ENCODE peak calls at places on chromosomes 3 and 15, in seven cellular contexts. One of them, this sample, is unnamed.

GRCh38 chr3:139619484-139619883 is 58.3 kb downstream of the NMNAT3 start:
- DNase-seq in OCI-LY7: no peak
- DNase-seq in SK-N-SH: no peak
- DNase-seq in MM.1S: no peak
- DNase-seq in GM23338: no peak
- DNase-seq in neural progenitor cell: no peak
- DNase-seq in hepatocyte: no peak
- DNase-seq in this sample: no peak

GRCh38 chr3:86937306-86937791 is 53.6 kb downstream of the VGLL3 start:
- DNase-seq in OCI-LY7: no peak
- DNase-seq in SK-N-SH: no peak
- DNase-seq in MM.1S: no peak
- DNase-seq in GM23338: no peak
- DNase-seq in neural progenitor cell: no peak
- DNase-seq in hepatocyte: peak; percentile 38
- DNase-seq in this sample: peak; percentile 93

GRCh38 chr15:41653760-41654159 is 6.4 kb upstream of the MGA start:
- DNase-seq in OCI-LY7: no peak
- DNase-seq in SK-N-SH: no peak
- DNase-seq in MM.1S: no peak
- DNase-seq in GM23338: no peak
- DNase-seq in neural progenitor cell: no peak
- DNase-seq in hepatocyte: no peak
- DNase-seq in this sample: no peak

GRCh38 chr3:42701371-42702065 is 1.1 kb downstream of the HHATL start:
- DNase-seq in OCI-LY7: peak; percentile 27
- DNase-seq in SK-N-SH: peak; percentile 58
- DNase-seq in MM.1S: peak; percentile 65
- DNase-seq in GM23338: peak; percentile 89
- DNase-seq in neural progenitor cell: peak; percentile 90
- DNase-seq in hepatocyte: peak; percentile 76
- DNase-seq in this sample: peak; percentile 41

GRCh38 chr3:134039161-134039862 is 9.6 kb upstream of the SLCO2A1 start:
- DNase-seq in OCI-LY7: no peak
- DNase-seq in SK-N-SH: no peak
- DNase-seq in MM.1S: no peak
- DNase-seq in GM23338: peak; percentile 66
- DNase-seq in neural progenitor cell: no peak
- DNase-seq in hepatocyte: peak; percentile 82
- DNase-seq in this sample: peak; percentile 44

GRCh38 chr3:184523825-184524615 is 37.6 kb upstream of the EPHB3 start:
- DNase-seq in OCI-LY7: no peak
- DNase-seq in SK-N-SH: no peak
- DNase-seq in MM.1S: no peak
- DNase-seq in GM23338: peak; percentile 74
- DNase-seq in neural progenitor cell: peak; percentile 24
- DNase-seq in hepatocyte: peak; percentile 60
- DNase-seq in this sample: peak; percentile 87

GRCh38 chr15:42595641-42596240 is 20.3 kb downstream of the STARD9 start:
- DNase-seq in OCI-LY7: no peak
- DNase-seq in SK-N-SH: no peak
- DNase-seq in MM.1S: no peak
- DNase-seq in GM23338: no peak
- DNase-seq in neural progenitor cell: no peak
- DNase-seq in hepatocyte: peak; percentile 45
- DNase-seq in this sample: peak; percentile 16

GRCh38 chr3:15858547-15859506 is 61.0 kb upstream of the ANKRD28 start:
- DNase-seq in OCI-LY7: peak; percentile 91
- DNase-seq in SK-N-SH: peak; percentile 60
- DNase-seq in MM.1S: peak; percentile 93
- DNase-seq in GM23338: peak; percentile 86
- DNase-seq in neural progenitor cell: peak; percentile 60
- DNase-seq in hepatocyte: peak; percentile 70
- DNase-seq in this sample: peak; percentile 32

GRCh38 chr3:75192065-75192658 is 472.0 kb upstream of the FRG2C start:
- DNase-seq in OCI-LY7: peak; percentile 51
- DNase-seq in SK-N-SH: peak; percentile 28
- DNase-seq in MM.1S: peak; percentile 70
- DNase-seq in GM23338: peak; percentile 73
- DNase-seq in neural progenitor cell: peak; percentile 58
- DNase-seq in hepatocyte: peak; percentile 65
- DNase-seq in this sample: peak; percentile 55

GRCh38 chr15:31781261-31781660 is 249.1 kb upstream of the CHRNA7 start:
- DNase-seq in OCI-LY7: no peak
- DNase-seq in SK-N-SH: no peak
- DNase-seq in MM.1S: no peak
- DNase-seq in GM23338: no peak
- DNase-seq in neural progenitor cell: no peak
- DNase-seq in hepatocyte: no peak
- DNase-seq in this sample: no peak

DNA sequence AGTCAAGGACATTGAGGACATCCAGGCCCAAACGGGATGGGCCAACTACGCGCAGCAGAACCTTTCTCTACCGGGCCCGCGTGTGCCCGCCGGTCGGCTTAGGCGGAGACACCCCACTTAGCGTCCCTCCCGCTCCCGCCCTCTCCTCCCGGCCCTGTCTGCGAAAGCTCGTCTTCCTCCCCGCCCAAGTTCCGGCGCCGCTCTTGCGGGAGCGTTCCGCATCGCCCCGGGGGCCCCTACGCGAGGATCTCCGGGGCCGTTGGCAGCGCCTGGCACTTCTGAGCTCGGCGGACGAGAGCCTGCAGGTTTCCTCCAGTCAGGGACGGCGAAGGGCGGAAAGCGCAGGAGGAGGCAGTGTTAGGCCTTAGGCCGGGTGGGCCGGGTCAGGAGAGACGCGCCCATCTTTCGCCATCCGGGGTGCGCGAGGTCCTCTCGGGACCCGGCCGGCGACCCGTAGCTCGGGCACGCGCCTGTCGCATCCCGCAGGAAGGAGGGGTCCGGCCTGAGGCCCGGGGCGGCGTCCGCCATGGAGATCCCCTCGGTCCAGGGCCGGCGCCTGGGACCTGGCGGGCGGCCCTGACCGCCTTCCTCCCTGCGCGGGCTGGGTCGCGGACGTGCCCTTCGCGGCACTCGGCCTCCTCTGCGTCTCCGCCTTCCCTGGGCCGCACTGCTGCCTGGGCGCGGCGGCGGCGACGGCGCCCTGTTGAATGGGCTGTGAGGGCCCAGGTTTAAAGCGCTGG is at the start of gene FEM1B:
- DNase-seq in OCI-LY7: peak; percentile 90
- DNase-seq in SK-N-SH: peak; percentile 93
- DNase-seq in MM.1S: peak; percentile 90
- DNase-seq in GM23338: peak; percentile 94
- DNase-seq in neural progenitor cell: peak; percentile 95
- DNase-seq in hepatocyte: peak; percentile 95
- DNase-seq in this sample: peak; percentile 96
- TF ChIP-seq EZH2phosphoT487 in OCI-LY7: no peak
- TF ChIP-seq EZH2phosphoT487 in SK-N-SH: no peak
- TF ChIP-seq EZH2phosphoT487 in MM.1S: no peak
- TF ChIP-seq EZH2phosphoT487 in GM23338: no peak
- TF ChIP-seq EZH2phosphoT487 in neural progenitor cell: no peak
- TF ChIP-seq EZH2phosphoT487 in hepatocyte: no peak
- TF ChIP-seq EZH2phosphoT487 in this sample: no peak

DNA sequence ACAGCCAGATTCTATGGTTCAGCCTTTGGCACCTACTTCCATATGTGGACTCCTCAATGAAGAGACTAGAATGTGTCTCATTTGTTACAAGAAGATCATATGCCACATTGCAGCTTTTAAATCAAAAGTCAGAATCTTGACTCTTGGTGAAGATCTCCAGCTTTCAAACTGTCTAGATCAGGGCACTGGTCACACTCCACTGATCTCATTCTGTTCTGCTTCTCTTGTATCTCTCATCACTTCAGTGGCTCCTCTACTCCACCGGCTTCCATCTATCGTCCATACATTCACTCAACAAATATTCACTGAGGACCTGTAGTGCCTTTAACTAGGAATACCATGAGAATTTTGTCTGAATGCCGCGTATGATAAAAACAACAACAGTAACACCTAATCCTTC is 203.3 kb upstream of the LPP start:
- DNase-seq in OCI-LY7: peak; percentile 56
- DNase-seq in SK-N-SH: no peak
- DNase-seq in MM.1S: no peak
- DNase-seq in GM23338: no peak
- DNase-seq in neural progenitor cell: no peak
- DNase-seq in hepatocyte: no peak
- DNase-seq in this sample: no peak
- H3K4me3 ChIP-seq in OCI-LY7: no peak overlapping the region
- H3K4me3 ChIP-seq in SK-N-SH: no peak overlapping the region
- H3K4me3 ChIP-seq in MM.1S: no peak overlapping the region
- H3K4me3 ChIP-seq in GM23338: no peak overlapping the region
- H3K4me3 ChIP-seq in neural progenitor cell: no peak overlapping the region
- H3K4me3 ChIP-seq in hepatocyte: no peak overlapping the region
- H3K4me3 ChIP-seq in this sample: no peak overlapping the region

GRCh38 chr3:12628813-12629212 is 35.1 kb downstream of the RAF1 start:
- DNase-seq in OCI-LY7: no peak
- DNase-seq in SK-N-SH: no peak
- DNase-seq in MM.1S: no peak
- DNase-seq in GM23338: no peak
- DNase-seq in neural progenitor cell: no peak
- DNase-seq in hepatocyte: no peak
- DNase-seq in this sample: peak; percentile 17

GRCh38 chr3:12629560-12629959 is 34.4 kb downstream of the RAF1 start:
- DNase-seq in OCI-LY7: no peak
- DNase-seq in SK-N-SH: peak; percentile 71
- DNase-seq in MM.1S: no peak
- DNase-seq in GM23338: no peak
- DNase-seq in neural progenitor cell: no peak
- DNase-seq in hepatocyte: no peak
- DNase-seq in this sample: peak; percentile 65

GRCh38 chr3:12633108-12633507 is 30.8 kb downstream of the RAF1 start:
- DNase-seq in OCI-LY7: no peak
- DNase-seq in SK-N-SH: no peak
- DNase-seq in MM.1S: no peak
- DNase-seq in GM23338: no peak
- DNase-seq in neural progenitor cell: no peak
- DNase-seq in hepatocyte: no peak
- DNase-seq in this sample: no peak

GRCh38 chr3:12630292-12630691 is 33.6 kb downstream of the RAF1 start:
- DNase-seq in OCI-LY7: no peak
- DNase-seq in SK-N-SH: no peak
- DNase-seq in MM.1S: no peak
- DNase-seq in GM23338: peak; percentile 10
- DNase-seq in neural progenitor cell: no peak
- DNase-seq in hepatocyte: no peak
- DNase-seq in this sample: no peak

GRCh38 chr3:12632523-12632922 is 31.4 kb downstream of the RAF1 start:
- DNase-seq in OCI-LY7: no peak
- DNase-seq in SK-N-SH: no peak
- DNase-seq in MM.1S: no peak
- DNase-seq in GM23338: no peak
- DNase-seq in neural progenitor cell: no peak
- DNase-seq in hepatocyte: no peak
- DNase-seq in this sample: no peak
- H4K20me1 ChIP-seq in OCI-LY7: peaks cover 12% of the 10 kb centered on the region
- H4K20me1 ChIP-seq in SK-N-SH: peaks cover 90% of the 10 kb centered on the region
- H4K20me1 ChIP-seq in MM.1S: peaks cover 15% of the 10 kb centered on the region
- H4K20me1 ChIP-seq in GM23338: peaks cover 56% of the 10 kb centered on the region
- H4K20me1 ChIP-seq in neural progenitor cell: peaks cover 94% of the 10 kb centered on the region
- H4K20me1 ChIP-seq in hepatocyte: peaks cover 91% of the 10 kb centered on the region
- H4K20me1 ChIP-seq in this sample: peaks cover 16% of the 10 kb centered on the region

GRCh38 chr3:50495609-50496423 is 7.6 kb downstream of the CACNA2D2 start:
- DNase-seq in OCI-LY7: no peak
- DNase-seq in SK-N-SH: no peak
- DNase-seq in MM.1S: no peak
- DNase-seq in GM23338: peak; percentile 65
- DNase-seq in neural progenitor cell: no peak
- DNase-seq in hepatocyte: no peak
- DNase-seq in this sample: no peak
- TF ChIP-seq EZH2phosphoT487 in OCI-LY7: no peak
- TF ChIP-seq EZH2phosphoT487 in SK-N-SH: no peak
- TF ChIP-seq EZH2phosphoT487 in MM.1S: no peak
- TF ChIP-seq EZH2phosphoT487 in GM23338: no peak
- TF ChIP-seq EZH2phosphoT487 in neural progenitor cell: no peak
- TF ChIP-seq EZH2phosphoT487 in hepatocyte: no peak
- TF ChIP-seq EZH2phosphoT487 in this sample: no peak

GRCh38 chr15:55916666-55917409 is 76.6 kb downstream of the NEDD4 start:
- DNase-seq in OCI-LY7: no peak
- DNase-seq in SK-N-SH: no peak
- DNase-seq in MM.1S: no peak
- DNase-seq in GM23338: no peak
- DNase-seq in neural progenitor cell: peak; percentile 4
- DNase-seq in hepatocyte: no peak
- DNase-seq in this sample: peak; percentile 90

GRCh38 chr15:55914446-55914845 is 79.0 kb downstream of the NEDD4 start:
- DNase-seq in OCI-LY7: no peak
- DNase-seq in SK-N-SH: no peak
- DNase-seq in MM.1S: no peak
- DNase-seq in GM23338: no peak
- DNase-seq in neural progenitor cell: no peak
- DNase-seq in hepatocyte: no peak
- DNase-seq in this sample: peak; percentile 39

GRCh38 chr15:55915876-55916567 is 77.4 kb downstream of the NEDD4 start:
- DNase-seq in OCI-LY7: no peak
- DNase-seq in SK-N-SH: no peak
- DNase-seq in MM.1S: no peak
- DNase-seq in GM23338: no peak
- DNase-seq in neural progenitor cell: no peak
- DNase-seq in hepatocyte: no peak
- DNase-seq in this sample: peak; percentile 77

GRCh38 chr15:55912982-55913381 is 80.4 kb downstream of the NEDD4 start:
- DNase-seq in OCI-LY7: no peak
- DNase-seq in SK-N-SH: no peak
- DNase-seq in MM.1S: no peak
- DNase-seq in GM23338: no peak
- DNase-seq in neural progenitor cell: no peak
- DNase-seq in hepatocyte: no peak
- DNase-seq in this sample: no peak

GRCh38 chr15:55915221-55915620 is 78.2 kb downstream of the NEDD4 start:
- DNase-seq in OCI-LY7: no peak
- DNase-seq in SK-N-SH: no peak
- DNase-seq in MM.1S: no peak
- DNase-seq in GM23338: no peak
- DNase-seq in neural progenitor cell: no peak
- DNase-seq in hepatocyte: no peak
- DNase-seq in this sample: peak; percentile 8
- H3K4me3 ChIP-seq in OCI-LY7: no peak overlapping the region
- H3K4me3 ChIP-seq in SK-N-SH: peak overlapping the region; percentile 39
- H3K4me3 ChIP-seq in MM.1S: no peak overlapping the region
- H3K4me3 ChIP-seq in GM23338: no peak overlapping the region
- H3K4me3 ChIP-seq in neural progenitor cell: no peak overlapping the region
- H3K4me3 ChIP-seq in hepatocyte: no peak overlapping the region
- H3K4me3 ChIP-seq in this sample: peak overlapping the region; percentile 70

GRCh38 chr3:23404241-23404640 is 201.1 kb downstream of the UBE2E2 start:
- DNase-seq in OCI-LY7: no peak
- DNase-seq in SK-N-SH: no peak
- DNase-seq in MM.1S: no peak
- DNase-seq in GM23338: no peak
- DNase-seq in neural progenitor cell: no peak
- DNase-seq in hepatocyte: no peak
- DNase-seq in this sample: no peak
- H4K20me1 ChIP-seq in OCI-LY7: no peaks in the 10 kb centered on the region
- H4K20me1 ChIP-seq in SK-N-SH: no peaks in the 10 kb centered on the region
- H4K20me1 ChIP-seq in MM.1S: no peaks in the 10 kb centered on the region
- H4K20me1 ChIP-seq in GM23338: no peaks in the 10 kb centered on the region
- H4K20me1 ChIP-seq in neural progenitor cell: peaks cover 3% of the 10 kb centered on the region
- H4K20me1 ChIP-seq in hepatocyte: no peaks in the 10 kb centered on the region
- H4K20me1 ChIP-seq in this sample: peaks cover under 1% of the 10 kb centered on the region